ENCODE peak calls at places on chromosomes 7 and 10, in ten cellular contexts. One of them, this sample, is unnamed.

GRCh38 chr10:126147866-126148578 is 240.3 kb downstream of the ADAM12 start:
- DNase-seq in adipocyte: peak
- DNase-seq in amniotic epithelial cell: peak
- DNase-seq in HTR-8/SVneo: no peak
- DNase-seq in fibroblast of the aortic adventitia: peak
- DNase-seq in GM10248: no peak
- DNase-seq in mesendoderm: peak
- DNase-seq in dermis microvascular lymphatic vessel endothelial cell: no peak
- DNase-seq in T-helper 9 cell: no peak
- DNase-seq in DMS153: no peak
- DNase-seq in this sample: no peak

GRCh38 chr10:11891776-11892486 is 68.8 kb downstream of the PROSER2 start:
- DNase-seq in amniotic epithelial cell: no peak
- DNase-seq in T-helper 9 cell: no peak
- DNase-seq in adipocyte: no peak
- DNase-seq in mesendoderm: no peak
- DNase-seq in HTR-8/SVneo: no peak
- DNase-seq in GM10248: no peak
- DNase-seq in fibroblast of the aortic adventitia: no peak
- DNase-seq in DMS153: no peak
- DNase-seq in dermis microvascular lymphatic vessel endothelial cell: no peak
- DNase-seq in this sample: no peak

GRCh38 chr10:16520900-16521299 is 779 bp downstream of the C1QL3 start:
- DNase-seq in T-helper 9 cell: no peak
- DNase-seq in dermis microvascular lymphatic vessel endothelial cell: peak
- DNase-seq in adipocyte: peak
- DNase-seq in GM10248: peak
- DNase-seq in HTR-8/SVneo: no peak
- DNase-seq in fibroblast of the aortic adventitia: peak
- DNase-seq in DMS153: peak
- DNase-seq in mesendoderm: peak
- DNase-seq in amniotic epithelial cell: peak
- DNase-seq in this sample: no peak

GRCh38 chr10:126668505-126668904 is 2.0 kb downstream of the C10orf90 start:
- DNase-seq in T-helper 9 cell: no peak
- DNase-seq in dermis microvascular lymphatic vessel endothelial cell: no peak
- DNase-seq in GM10248: no peak
- DNase-seq in mesendoderm: no peak
- DNase-seq in HTR-8/SVneo: no peak
- DNase-seq in adipocyte: no peak
- DNase-seq in amniotic epithelial cell: no peak
- DNase-seq in DMS153: no peak
- DNase-seq in fibroblast of the aortic adventitia: no peak
- DNase-seq in this sample: no peak

GRCh38 chr7:142188846-142189245 is 69.0 kb downstream of the PRSS58 start:
- DNase-seq in DMS153: no peak
- DNase-seq in dermis microvascular lymphatic vessel endothelial cell: no peak
- DNase-seq in adipocyte: peak
- DNase-seq in amniotic epithelial cell: no peak
- DNase-seq in mesendoderm: peak
- DNase-seq in HTR-8/SVneo: no peak
- DNase-seq in T-helper 9 cell: no peak
- DNase-seq in GM10248: no peak
- DNase-seq in fibroblast of the aortic adventitia: peak
- DNase-seq in this sample: no peak

GRCh38 chr7:45915606-45916005 is 5.5 kb downstream of the IGFBP3 start:
- DNase-seq in amniotic epithelial cell: no peak
- DNase-seq in DMS153: no peak
- DNase-seq in mesendoderm: no peak
- DNase-seq in HTR-8/SVneo: no peak
- DNase-seq in adipocyte: no peak
- DNase-seq in dermis microvascular lymphatic vessel endothelial cell: no peak
- DNase-seq in fibroblast of the aortic adventitia: peak
- DNase-seq in GM10248: no peak
- DNase-seq in T-helper 9 cell: no peak
- DNase-seq in this sample: no peak

GRCh38 chr7:104775581-104775980 is 238.4 kb upstream of the KMT2E start:
- DNase-seq in adipocyte: no peak
- DNase-seq in DMS153: no peak
- DNase-seq in T-helper 9 cell: no peak
- DNase-seq in amniotic epithelial cell: no peak
- DNase-seq in GM10248: no peak
- DNase-seq in mesendoderm: no peak
- DNase-seq in HTR-8/SVneo: no peak
- DNase-seq in fibroblast of the aortic adventitia: peak
- DNase-seq in dermis microvascular lymphatic vessel endothelial cell: no peak
- DNase-seq in this sample: no peak

GRCh38 chr10:84665883-84666463 is 337.6 kb downstream of the CCSER2 start:
- DNase-seq in fibroblast of the aortic adventitia: no peak
- DNase-seq in HTR-8/SVneo: no peak
- DNase-seq in amniotic epithelial cell: no peak
- DNase-seq in GM10248: peak
- DNase-seq in mesendoderm: peak
- DNase-seq in DMS153: no peak
- DNase-seq in dermis microvascular lymphatic vessel endothelial cell: peak
- DNase-seq in T-helper 9 cell: no peak
- DNase-seq in adipocyte: no peak
- DNase-seq in this sample: peak

GRCh38 chr7:133290676-133291332 is 37.9 kb downstream of the EXOC4 start:
- DNase-seq in mesendoderm: no peak
- DNase-seq in HTR-8/SVneo: no peak
- DNase-seq in amniotic epithelial cell: no peak
- DNase-seq in DMS153: no peak
- DNase-seq in dermis microvascular lymphatic vessel endothelial cell: peak
- DNase-seq in adipocyte: no peak
- DNase-seq in GM10248: no peak
- DNase-seq in fibroblast of the aortic adventitia: peak
- DNase-seq in T-helper 9 cell: no peak
- DNase-seq in this sample: no peak

GRCh38 chr7:1262441-1262840 is 29.8 kb downstream of the UNCX start:
- DNase-seq in GM10248: no peak
- DNase-seq in T-helper 9 cell: no peak
- DNase-seq in amniotic epithelial cell: no peak
- DNase-seq in mesendoderm: no peak
- DNase-seq in dermis microvascular lymphatic vessel endothelial cell: no peak
- DNase-seq in fibroblast of the aortic adventitia: no peak
- DNase-seq in adipocyte: no peak
- DNase-seq in HTR-8/SVneo: no peak
- DNase-seq in DMS153: no peak
- DNase-seq in this sample: no peak

This sample was measured in H54.